ENCODE peak calls at places on chromosomes 5 and 9, in six cellular contexts. One of them, this sample, is unnamed.

GRCh38 chr5:65762234-65762633 is 40.2 kb downstream of the NLN start:
- DNase-seq in tibial artery: no peak
- DNase-seq in bronchial epithelial cell: peak; percentile 34
- DNase-seq in kidney: no peak
- DNase-seq in fibroblast of lung: peak; percentile 2
- DNase-seq in body of pancreas: no peak
- DNase-seq in this sample: no peak

GRCh38 chr5:36079200-36079761 is 12.6 kb upstream of the UGT3A2 start:
- DNase-seq in tibial artery: no peak
- DNase-seq in bronchial epithelial cell: peak; percentile 71
- DNase-seq in kidney: no peak
- DNase-seq in fibroblast of lung: peak; percentile 27
- DNase-seq in body of pancreas: peak; percentile 42
- DNase-seq in this sample: peak; percentile 25

GRCh38 chr9:133125706-133126696 is 5.0 kb upstream of the RALGDS start:
- DNase-seq in tibial artery: no peak
- DNase-seq in bronchial epithelial cell: no peak
- DNase-seq in kidney: peak; percentile 82
- DNase-seq in fibroblast of lung: peak; percentile 76
- DNase-seq in body of pancreas: peak; percentile 70
- DNase-seq in this sample: no peak

GRCh38 chr9:86795861-86796497 is 151.3 kb downstream of the GAS1 start:
- DNase-seq in tibial artery: peak; percentile 75
- DNase-seq in bronchial epithelial cell: no peak
- DNase-seq in kidney: no peak
- DNase-seq in fibroblast of lung: peak; percentile 69
- DNase-seq in body of pancreas: no peak
- DNase-seq in this sample: no peak

GRCh38 chr9:98402272-98402840 is 146.9 kb upstream of the TBC1D2 start:
- DNase-seq in tibial artery: peak; percentile 58
- DNase-seq in bronchial epithelial cell: no peak
- DNase-seq in kidney: no peak
- DNase-seq in fibroblast of lung: no peak
- DNase-seq in body of pancreas: no peak
- DNase-seq in this sample: no peak

GRCh38 chr5:154862766-154863165 is 4.3 kb downstream of the CNOT8 start:
- DNase-seq in tibial artery: no peak
- DNase-seq in bronchial epithelial cell: no peak
- DNase-seq in kidney: no peak
- DNase-seq in fibroblast of lung: peak; percentile 57
- DNase-seq in body of pancreas: no peak
- DNase-seq in this sample: no peak

GRCh38 chr5:6493681-6494454 is 45.2 kb downstream of the UBE2QL1 start:
- DNase-seq in tibial artery: no peak
- DNase-seq in bronchial epithelial cell: no peak
- DNase-seq in kidney: no peak
- DNase-seq in fibroblast of lung: no peak
- DNase-seq in body of pancreas: no peak
- DNase-seq in this sample: no peak

GRCh38 chr9:104817437-104817836 is 53.5 kb downstream of the NIPSNAP3B start:
- DNase-seq in tibial artery: no peak
- DNase-seq in bronchial epithelial cell: no peak
- DNase-seq in kidney: no peak
- DNase-seq in fibroblast of lung: no peak
- DNase-seq in body of pancreas: peak; percentile 37
- DNase-seq in this sample: no peak

GRCh38 chr9:114125614-114126013 is 26.5 kb upstream of the KIF12 start:
- DNase-seq in tibial artery: no peak
- DNase-seq in bronchial epithelial cell: no peak
- DNase-seq in kidney: peak; percentile 35
- DNase-seq in fibroblast of lung: no peak
- DNase-seq in body of pancreas: no peak
- DNase-seq in this sample: no peak

GRCh38 chr5:10421841-10422691 is 19.6 kb upstream of the ROPN1L start:
- DNase-seq in tibial artery: no peak
- DNase-seq in bronchial epithelial cell: no peak
- DNase-seq in kidney: no peak
- DNase-seq in fibroblast of lung: no peak
- DNase-seq in body of pancreas: no peak
- DNase-seq in this sample: no peak

GRCh38 chr9:108191065-108191464 is 664.7 kb downstream of the ACTL7B start:
- DNase-seq in tibial artery: no peak
- DNase-seq in bronchial epithelial cell: peak; percentile 37
- DNase-seq in kidney: no peak
- DNase-seq in fibroblast of lung: peak; percentile 17
- DNase-seq in body of pancreas: no peak
- DNase-seq in this sample: no peak

GRCh38 chr9:99824378-99825157 is 2.9 kb downstream of the NR4A3 start:
- DNase-seq in tibial artery: no peak
- DNase-seq in bronchial epithelial cell: no peak
- DNase-seq in kidney: peak; percentile 77
- DNase-seq in fibroblast of lung: peak; percentile 21
- DNase-seq in body of pancreas: no peak
- DNase-seq in this sample: no peak

GRCh38 chr5:523658-524441 is 399 bp downstream of the SLC9A3 start:
- DNase-seq in tibial artery: no peak
- DNase-seq in bronchial epithelial cell: no peak
- DNase-seq in kidney: no peak
- DNase-seq in fibroblast of lung: no peak
- DNase-seq in body of pancreas: no peak
- DNase-seq in this sample: no peak

GRCh38 chr9:125172351-125172750 is 17.3 kb downstream of the PPP6C start:
- DNase-seq in tibial artery: no peak
- DNase-seq in bronchial epithelial cell: no peak
- DNase-seq in kidney: no peak
- DNase-seq in fibroblast of lung: peak; percentile 34
- DNase-seq in body of pancreas: no peak
- DNase-seq in this sample: no peak

DNA sequence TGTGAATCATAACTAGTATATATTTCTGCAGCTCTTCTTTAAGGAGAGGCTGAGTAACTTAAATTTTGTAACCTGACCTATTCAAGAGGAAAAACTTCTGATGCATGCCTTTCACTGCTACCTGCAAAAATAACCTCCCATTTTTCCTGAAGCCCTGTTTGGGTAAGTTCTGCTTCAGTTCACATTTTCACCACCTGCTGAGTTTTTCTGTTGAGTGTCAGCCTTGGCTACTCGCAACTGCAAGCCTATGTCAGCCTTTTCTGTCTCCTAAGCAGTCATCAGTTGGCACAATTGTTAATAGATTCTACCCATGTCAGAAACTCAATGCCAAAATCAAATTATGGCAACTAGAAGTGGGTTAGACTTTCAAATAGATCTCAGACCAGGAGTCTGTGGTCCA is 8.2 kb upstream of the TNFAIP8 start:
- DNase-seq in tibial artery: no peak
- DNase-seq in bronchial epithelial cell: no peak
- DNase-seq in kidney: no peak
- DNase-seq in fibroblast of lung: no peak
- DNase-seq in body of pancreas: no peak
- DNase-seq in this sample: no peak
- H3K4me3 ChIP-seq in tibial artery: no peak overlapping the region
- H3K4me3 ChIP-seq in bronchial epithelial cell: no peak overlapping the region
- H3K4me3 ChIP-seq in kidney: no peak overlapping the region
- H3K4me3 ChIP-seq in fibroblast of lung: no peak overlapping the region
- H3K4me3 ChIP-seq in body of pancreas: no peak overlapping the region
- H3K4me3 ChIP-seq in this sample: no peak overlapping the region

GRCh38 chr9:102106446-102106845 is 368.0 kb upstream of the GRIN3A start:
- DNase-seq in tibial artery: no peak
- DNase-seq in bronchial epithelial cell: no peak
- DNase-seq in kidney: no peak
- DNase-seq in fibroblast of lung: no peak
- DNase-seq in body of pancreas: no peak
- DNase-seq in this sample: no peak

GRCh38 chr9:102101723-102102122 is 363.3 kb upstream of the GRIN3A start:
- DNase-seq in tibial artery: no peak
- DNase-seq in bronchial epithelial cell: peak; percentile 65
- DNase-seq in kidney: no peak
- DNase-seq in fibroblast of lung: no peak
- DNase-seq in body of pancreas: no peak
- DNase-seq in this sample: no peak
- TF ChIP-seq CTCF in tibial artery: no peak
- TF ChIP-seq CTCF in bronchial epithelial cell: no peak
- TF ChIP-seq CTCF in kidney: no peak
- TF ChIP-seq CTCF in fibroblast of lung: no peak
- TF ChIP-seq CTCF in body of pancreas: no peak
- TF ChIP-seq CTCF in this sample: no peak

GRCh38 chr5:167358868-167359492 is 932.5 kb upstream of the WWC1 start:
- DNase-seq in tibial artery: no peak
- DNase-seq in bronchial epithelial cell: no peak
- DNase-seq in kidney: no peak
- DNase-seq in fibroblast of lung: no peak
- DNase-seq in body of pancreas: no peak
- DNase-seq in this sample: no peak
- H3K4me3 ChIP-seq in tibial artery: no peak overlapping the region
- H3K4me3 ChIP-seq in bronchial epithelial cell: no peak overlapping the region
- H3K4me3 ChIP-seq in kidney: no peak overlapping the region
- H3K4me3 ChIP-seq in fibroblast of lung: no peak overlapping the region
- H3K4me3 ChIP-seq in body of pancreas: no peak overlapping the region
- H3K4me3 ChIP-seq in this sample: no peak overlapping the region

DNA sequence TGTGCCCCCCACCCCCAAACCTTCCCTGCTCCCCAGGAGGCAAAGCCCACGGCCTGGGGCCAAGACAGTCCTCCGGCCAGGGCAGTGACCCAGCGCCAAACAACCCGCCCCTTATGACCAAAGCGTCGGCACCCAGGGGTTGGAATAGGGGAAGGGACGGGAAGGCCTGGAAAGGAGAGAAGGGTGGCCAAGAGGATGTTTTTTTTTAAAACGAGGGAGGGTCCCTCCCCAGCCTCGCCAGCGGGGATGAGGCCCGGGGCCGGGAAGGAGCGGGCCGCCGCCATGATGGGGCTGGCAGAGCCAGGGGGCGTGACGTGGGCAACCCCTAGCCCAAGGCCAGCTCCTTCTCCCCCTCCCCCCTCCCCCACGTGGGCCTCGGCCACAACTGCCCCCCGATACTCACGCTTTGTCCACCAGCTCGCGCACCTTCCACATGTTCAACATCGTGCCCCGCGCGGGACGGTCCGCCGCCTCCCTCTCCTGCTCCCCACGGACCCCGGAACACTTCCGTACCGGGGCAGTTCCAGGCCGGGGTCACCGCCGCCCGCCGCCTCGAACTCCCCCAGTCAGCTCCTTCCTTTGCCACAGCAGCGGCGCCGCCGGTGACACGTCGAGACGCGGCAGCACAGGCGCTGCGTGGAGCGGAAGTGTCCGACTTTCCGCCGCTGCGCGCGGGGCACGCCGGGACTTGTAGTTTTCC is at the start of gene CLINT1:
- DNase-seq in tibial artery: peak; percentile 94
- DNase-seq in bronchial epithelial cell: peak; percentile 73
- DNase-seq in kidney: peak; percentile 97
- DNase-seq in fibroblast of lung: peak; percentile 81
- DNase-seq in body of pancreas: peak; percentile 89
- DNase-seq in this sample: peak; percentile 60
- TF ChIP-seq CTCF in tibial artery: no peak
- TF ChIP-seq CTCF in bronchial epithelial cell: no peak
- TF ChIP-seq CTCF in kidney: peak; percentile 27
- TF ChIP-seq CTCF in fibroblast of lung: no peak
- TF ChIP-seq CTCF in body of pancreas: no peak
- TF ChIP-seq CTCF in this sample: no peak

This sample was measured in GM12864.